ENCODE peak calls at places on chromosomes 7 and 10, in eight cellular contexts. F is naive thymus-derived CD4-positive, alpha-beta T cell; G is A549; R is upper lobe of left lung; Y is stomach; K is body of pancreas; S is keratinocyte; X is mucosa of descending colon. N is an unnamed sample. For H3K4me1, the result is how much of the 10 kb centered on the place peaks cover.

GRCh38 chr7:78212476-78213060 is 414.0 kb downstream of the PHTF2 start:
- DNase-seq in R (no peak), F (no peak), Y (no peak), X (no peak), G (no peak), K (no peak), S (no peak), N (no peak)

GRCh38 chr10:58723977-58724376 is 211.3 kb downstream of the BICC1 start:
- DNase-seq in G (no peak), F (no peak), X (no peak), K (no peak), Y (no peak), R (no peak), S (no peak), N (no peak)

GRCh38 chr10:68153473-68154210 is 44.4 kb downstream of the MYPN start:
- DNase-seq in Y (peak), F (no peak), G (peak), X (no peak), K (peak), R (no peak), S (peak), N (no peak)

GRCh38 chr10:60237977-60238376 is 151.7 kb downstream of the ANK3 start:
- DNase-seq in K (no peak), R (no peak), Y (no peak), G (no peak), F (no peak), S (no peak), X (no peak), N (no peak)

GRCh38 chr10:129526943-129527342 is 59.9 kb downstream of the MGMT start:
- DNase-seq in X (no peak), G (no peak), F (no peak), S (no peak), K (no peak), R (no peak), Y (no peak), N (no peak)

GRCh38 chr7:65953890-65954289 is 28.1 kb downstream of the GUSB start:
- DNase-seq in S (no peak), Y (no peak), F (no peak), X (no peak), K (no peak), R (peak), G (no peak), N (no peak)

GRCh38 chr10:24494236-24494635 is 229.5 kb downstream of the ARHGAP21 start:
- DNase-seq in K (no peak), X (no peak), G (no peak), F (no peak), Y (no peak), S (no peak), R (no peak), N (no peak)

GRCh38 chr10:87734987-87735827 is 75.5 kb downstream of the PAPSS2 start:
- DNase-seq in X (no peak), S (no peak), Y (no peak), G (peak), K (peak), R (no peak), F (peak), N (no peak)

GRCh38 chr10:59648711-59649201 is 60.9 kb downstream of the SLC16A9 start:
- DNase-seq in K (no peak), X (no peak), G (no peak), R (no peak), S (no peak), Y (no peak), F (no peak), N (no peak)

GRCh38 chr7:23377134-23377533 is 78.0 kb downstream of the MALSU1 start:
- DNase-seq in Y (no peak), G (no peak), S (peak), F (no peak), K (no peak), R (no peak), X (no peak), N (no peak)

GRCh38 chr10:85032981-85033380 is 704.6 kb downstream of the CCSER2 start:
- DNase-seq in G (no peak), X (no peak), R (peak), Y (no peak), K (no peak), F (no peak), S (no peak), N (no peak)

GRCh38 chr7:38007096-38007495 is 86.7 kb downstream of the EPDR1 start:
- DNase-seq in S (no peak), R (no peak), Y (no peak), F (no peak), G (no peak), K (no peak), X (no peak), N (no peak)

GRCh38 chr10:113610636-113611601 is 52.9 kb downstream of the NRAP start:
- DNase-seq in X (no peak), K (no peak), F (no peak), G (no peak), S (no peak), R (no peak), Y (no peak), N (no peak)

GRCh38 chr7:77467453-77467852 is 51.3 kb upstream of the GSAP start:
- DNase-seq in K (no peak), Y (no peak), S (no peak), F (no peak), G (no peak), R (peak), X (no peak), N (no peak)

GRCh38 chr7:116582164-116582732 is 57.4 kb downstream of the CAV1 start:
- DNase-seq in F (no peak), S (no peak), Y (no peak), G (no peak), X (no peak), R (no peak), K (no peak), N (no peak)

GRCh38 chr10:34078017-34078416 is 737.1 kb downstream of the PARD3 start:
- DNase-seq in K (no peak), F (no peak), X (no peak), Y (no peak), G (no peak), R (no peak), S (no peak), N (no peak)

GRCh38 chr7:29991937-29992336 is 2.3 kb upstream of the SCRN1 start:
- DNase-seq in S (no peak), Y (no peak), G (no peak), F (no peak), X (no peak), R (no peak), K (no peak), N (no peak)

GRCh38 chr10:80182986-80183385 is 22.4 kb downstream of the ANXA11 start:
- DNase-seq in S (no peak), F (no peak), G (no peak), Y (no peak), X (no peak), R (no peak), K (no peak), N (no peak)

GRCh38 chr10:90587081-90587491 is 270.8 kb downstream of the HTR7 start:
- DNase-seq in X (no peak), R (no peak), Y (no peak), K (no peak), F (no peak), G (no peak), S (no peak), N (no peak)

GRCh38 chr7:5597772-5598171 is 174.1 kb upstream of the TNRC18 start:
- DNase-seq in G (no peak), Y (no peak), K (no peak), F (no peak), X (no peak), S (no peak), R (no peak), N (no peak)
- H3K4me3 ChIP-seq in G (no peak), Y (no peak), K (no peak), F (no peak), X (no peak), S (peak), R (no peak), N (no peak)

DNA sequence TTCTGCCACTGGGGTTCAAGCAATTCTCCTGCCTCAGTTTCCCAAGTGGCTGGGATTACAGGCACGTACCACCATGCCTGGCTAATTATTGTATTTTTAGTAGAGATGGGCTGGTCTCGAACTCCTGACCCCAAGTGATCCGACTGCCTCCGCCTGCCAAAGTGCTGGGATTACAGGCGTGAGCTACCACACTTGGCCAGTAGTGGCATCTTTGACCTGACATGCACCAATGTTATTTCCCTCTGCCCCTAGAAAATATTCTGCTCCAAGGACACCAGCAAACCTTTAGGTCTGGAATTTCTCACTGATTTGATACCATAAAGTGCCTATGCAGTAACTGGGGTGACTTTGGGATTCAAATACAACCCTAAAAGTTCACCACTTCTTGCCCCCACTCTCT is 179.4 kb downstream of the ARID5B start:
- DNase-seq in X (no peak), S (no peak), R (no peak), G (no peak), K (no peak), F (no peak), Y (no peak), N (no peak)
- H3K4me1 ChIP-seq in X (under half), S (under half), R (half or more), G (half or more), K (half or more), F (under half), Y (under half), N (half or more)

GRCh38 chr7:4730971-4731370 is 44.5 kb upstream of the AP5Z1 start:
- DNase-seq in X (no peak), G (no peak), Y (no peak), F (no peak), S (no peak), K (no peak), R (no peak), N (no peak)

GRCh38 chr7:4731803-4732202 is 43.6 kb upstream of the AP5Z1 start:
- DNase-seq in F (no peak), S (no peak), Y (no peak), X (no peak), R (no peak), G (no peak), K (no peak), N (no peak)

GRCh38 chr7:4729266-4729665 is 46.2 kb upstream of the AP5Z1 start:
- DNase-seq in Y (no peak), R (no peak), F (no peak), K (no peak), X (no peak), S (no peak), G (no peak), N (no peak)

GRCh38 chr7:4727914-4728705 is 46.0 kb downstream of the FOXK1 start:
- DNase-seq in R (no peak), Y (no peak), G (no peak), S (no peak), X (no peak), K (no peak), F (no peak), N (no peak)

DNA sequence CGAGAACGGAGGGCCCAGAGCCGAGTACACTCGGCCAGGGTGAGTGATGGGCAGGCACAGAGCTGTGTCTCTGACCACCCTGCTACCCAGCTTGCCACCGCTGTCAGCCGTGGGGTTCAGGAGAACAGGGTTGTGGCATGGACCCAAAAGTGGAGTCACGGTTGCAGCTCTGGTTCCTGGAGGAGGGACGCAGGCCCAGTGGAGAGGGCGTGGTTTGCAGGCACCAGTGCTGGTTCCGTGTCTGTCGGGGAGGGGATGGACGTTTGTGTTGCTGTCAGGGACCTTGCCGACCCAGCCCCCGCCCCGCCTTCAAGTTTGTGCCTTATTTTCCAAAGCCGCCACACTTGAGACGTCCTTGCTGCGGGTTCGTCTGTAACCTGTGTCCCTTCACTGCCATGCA is 45.1 kb upstream of the AP5Z1 start:
- DNase-seq in G (no peak), R (no peak), K (no peak), F (no peak), Y (no peak), X (no peak), S (no peak), N (no peak)
- H3K4me3 ChIP-seq in G (no peak), R (no peak), K (no peak), F (no peak), Y (no peak), X (no peak), S (no peak), N (no peak)

GRCh38 chr7:143008007-143008901 is 18.7 kb downstream of the OR9A2 start:
- DNase-seq in K (peak), S (peak), X (peak), Y (peak), G (peak), F (peak), R (peak), N (no peak)
- H3K4me1 ChIP-seq in K (under half), S (under half), X (under half), Y (under half), G (under half), F (under half), R (under half), N (under half)

GRCh38 chr7:87038993-87039716 is 20.3 kb downstream of the ELAPOR2 start:
- DNase-seq in S (no peak), X (no peak), K (no peak), Y (no peak), G (no peak), R (no peak), F (no peak), N (no peak)
- H3K4me3 ChIP-seq in S (peak), X (no peak), K (no peak), Y (peak), G (no peak), R (no peak), F (peak), N (peak)

GRCh38 chr10:119233821-119234220 is 26.4 kb downstream of the GRK5 start:
- DNase-seq in X (no peak), Y (no peak), F (no peak), R (no peak), G (no peak), S (no peak), K (no peak), N (no peak)

GRCh38 chr10:119237722-119238436 is 30.5 kb downstream of the GRK5 start:
- DNase-seq in X (no peak), G (no peak), K (no peak), F (no peak), R (no peak), Y (no peak), S (no peak), N (no peak)

GRCh38 chr10:119238577-119238976 is 31.2 kb downstream of the GRK5 start:
- DNase-seq in S (no peak), K (no peak), G (no peak), F (no peak), X (no peak), Y (no peak), R (no peak), N (no peak)

GRCh38 chr10:119233123-119233820 is 25.9 kb downstream of the GRK5 start:
- DNase-seq in F (no peak), K (no peak), S (no peak), X (no peak), R (no peak), G (no peak), Y (no peak), N (no peak)

DNA sequence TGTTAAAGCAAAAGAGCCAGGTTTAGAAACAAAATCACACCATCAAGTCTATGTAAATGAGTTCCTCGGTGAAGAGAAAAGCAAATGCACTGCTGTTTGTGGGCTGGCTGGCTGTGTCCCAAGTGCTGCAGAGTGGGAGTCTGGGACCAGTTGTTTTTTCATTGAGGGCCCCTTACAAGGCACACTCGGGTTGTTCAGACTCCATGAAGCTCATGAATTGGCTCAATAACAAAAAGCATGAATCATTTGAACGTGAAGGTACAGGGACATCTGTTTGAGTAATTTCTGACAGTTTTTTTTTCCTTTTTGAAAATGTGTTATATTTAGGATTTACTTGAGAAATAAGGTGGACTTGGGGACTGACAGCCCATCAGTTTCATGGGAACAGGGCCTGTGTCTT is 28.0 kb downstream of the GRK5 start:
- DNase-seq in Y (no peak), R (no peak), S (no peak), X (no peak), K (no peak), F (no peak), G (no peak), N (no peak)
- H3K4me1 ChIP-seq in Y (under half), R (half or more), S (under half), X (under half), K (under half), F (under half), G (under half), N (under half)

DNA sequence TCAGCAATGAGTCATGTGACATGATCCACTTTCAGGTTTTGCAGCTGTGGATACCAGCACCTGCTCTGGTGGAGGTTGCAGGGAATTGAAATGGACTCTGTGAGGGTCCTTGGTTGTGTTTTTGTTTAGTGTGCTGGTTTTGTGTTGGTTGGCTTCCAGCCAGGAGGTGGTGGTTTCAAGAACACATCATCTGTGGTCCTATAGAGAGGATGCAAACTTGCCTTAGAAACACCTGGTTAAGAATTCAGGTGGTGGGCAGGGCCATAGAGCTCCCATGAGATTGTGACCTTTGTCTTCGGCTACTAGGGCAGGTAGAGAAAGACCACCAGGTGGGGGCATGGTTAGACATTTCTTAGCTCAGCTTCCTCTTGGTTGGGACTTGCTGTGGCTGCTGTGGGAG is 59.2 kb upstream of the CYP2C9 start:
- DNase-seq in X (no peak), S (no peak), Y (no peak), K (no peak), G (no peak), R (no peak), F (no peak), N (no peak)
- H3K4me3 ChIP-seq in X (no peak), S (no peak), Y (no peak), K (no peak), G (no peak), R (no peak), F (no peak), N (no peak)

GRCh38 chr7:73567140-73567539 is 9.7 kb upstream of the BCL7B start:
- DNase-seq in X (peak), S (no peak), G (no peak), F (no peak), R (no peak), Y (no peak), K (no peak), N (no peak)
- H3K4me1 ChIP-seq in X (under half), S (under half), G (under half), F (under half), R (under half), Y (under half), K (under half), N (under half)

GRCh38 chr10:4129866-4130455 is 345.0 kb upstream of the KLF6 start:
- DNase-seq in S (no peak), G (no peak), Y (no peak), X (no peak), F (no peak), R (no peak), K (no peak), N (no peak)

GRCh38 chr10:4130685-4131084 is 345.7 kb upstream of the KLF6 start:
- DNase-seq in X (no peak), R (peak), Y (no peak), S (no peak), K (no peak), G (no peak), F (peak), N (no peak)

GRCh38 chr10:4131407-4132215 is 346.6 kb upstream of the KLF6 start:
- DNase-seq in S (no peak), R (no peak), F (peak), Y (no peak), G (no peak), K (no peak), X (no peak), N (no peak)

GRCh38 chr10:4134701-4135100 is 349.7 kb upstream of the KLF6 start:
- DNase-seq in K (no peak), X (no peak), R (no peak), Y (no peak), S (no peak), G (no peak), F (no peak), N (no peak)

GRCh38 chr10:4132216-4132556 is 347.2 kb upstream of the KLF6 start:
- DNase-seq in Y (no peak), F (no peak), S (no peak), G (no peak), X (no peak), R (no peak), K (no peak), N (no peak)
- H3K4me3 ChIP-seq in Y (no peak), F (peak), S (no peak), G (no peak), X (no peak), R (no peak), K (no peak), N (no peak)

N was measured in vagina.